ENCODE peak calls at places on chromosomes 2 and 18, in seven cellular contexts. E is breast epithelium, G is HCT116, B is H1, L is GM23338, N is sigmoid colon, Z is K562. Q is an unnamed sample.
A peak's percentile ranks its signal among the peaks of the same experiment; 100 is the strongest.

GRCh38 chr2:37656512-37657423 is 14.7 kb downstream of the CDC42EP3 start:
- DNase-seq in Z (no peak), N (no peak), E (no peak), L (peak; percentile 90), B (peak; percentile 70), G (no peak), Q (no peak)

GRCh38 chr2:28355521-28356094 is 37.0 kb upstream of the FOSL2 start:
- DNase-seq in G (no peak), Z (peak; percentile 98), B (no peak), E (no peak), N (peak; percentile 82), L (no peak), Q (no peak)

GRCh38 chr18:9814431-9814830 is 71.3 kb upstream of the TXNDC2 start:
- DNase-seq in L (no peak), E (no peak), Z (no peak), B (no peak), G (no peak), N (no peak), Q (no peak)

GRCh38 chr2:211879323-211879722 is 659.3 kb downstream of the ERBB4 start:
- DNase-seq in E (no peak), G (peak; percentile 2), B (no peak), L (peak; percentile 27), N (no peak), Z (no peak), Q (no peak)

GRCh38 chr2:176763871-176764404 is 448.7 kb upstream of the HNRNPA3 start:
- DNase-seq in N (no peak), Z (no peak), E (no peak), L (peak; percentile 82), G (no peak), B (peak; percentile 70), Q (no peak)

GRCh38 chr2:2158915-2159314 is 172.2 kb downstream of the MYT1L start:
- DNase-seq in E (no peak), L (no peak), G (no peak), B (no peak), Z (no peak), N (no peak), Q (no peak)

GRCh38 chr2:111667001-111667400 is 217.0 kb downstream of the ANAPC1 start:
- DNase-seq in N (no peak), G (no peak), Z (no peak), B (no peak), L (no peak), E (no peak), Q (no peak)

GRCh38 chr2:225120175-225120574 is 77.9 kb upstream of the DOCK10 start:
- DNase-seq in L (no peak), Z (no peak), B (no peak), E (no peak), G (no peak), N (no peak), Q (no peak)

GRCh38 chr2:62071126-62071598 is 124.8 kb upstream of the B3GNT2 start:
- DNase-seq in B (no peak), N (no peak), G (no peak), Z (peak; percentile 23), E (no peak), L (no peak), Q (no peak)

GRCh38 chr2:214226061-214226460 is 184.8 kb upstream of the VWC2L start:
- DNase-seq in L (no peak), B (no peak), Z (no peak), N (no peak), E (no peak), G (no peak), Q (no peak)
- TF ChIP-seq POLR2AphosphoS5 in L (no peak), B (no peak), Z (no peak), N (no peak), E (no peak), G (no peak), Q (no peak)

GRCh38 chr2:235107640-235107951 is 155.8 kb downstream of the SH3BP4 start:
- DNase-seq in E (no peak), Z (no peak), N (no peak), B (no peak), G (no peak), L (no peak), Q (no peak)

GRCh38 chr2:235106874-235107639 is 155.2 kb downstream of the SH3BP4 start:
- DNase-seq in E (peak; percentile 70), L (peak; percentile 84), G (peak; percentile 56), B (peak; percentile 31), N (peak; percentile 71), Z (peak; percentile 29), Q (peak; percentile 37)

GRCh38 chr2:235102987-235103386 is 151.2 kb downstream of the SH3BP4 start:
- DNase-seq in L (no peak), E (no peak), B (no peak), G (no peak), Z (no peak), N (no peak), Q (no peak)

GRCh38 chr2:235105821-235106359 is 154.1 kb downstream of the SH3BP4 start:
- DNase-seq in N (no peak), G (no peak), E (no peak), B (no peak), L (no peak), Z (no peak), Q (no peak)
- TF ChIP-seq CTCF in N (no peak), G (no peak), E (no peak), B (no peak), L (no peak), Z (no peak), Q (no peak)

GRCh38 chr2:26770986-26771586 is 7.0 kb downstream of the SLC35F6 start:
- DNase-seq in L (peak; percentile 70), G (no peak), B (no peak), N (peak; percentile 94), Z (peak; percentile 77), E (peak; percentile 87), Q (peak; percentile 79)
- TF ChIP-seq POLR2AphosphoS5 in L (no peak), G (no peak), B (no peak), N (no peak), Z (no peak), E (no peak), Q (peak; percentile 16)

GRCh38 chr2:64751286-64752260 is 97.9 kb upstream of the SERTAD2 start:
- DNase-seq in L (peak; percentile 22), Z (peak; percentile 98), E (no peak), N (peak; percentile 100), B (no peak), G (peak; percentile 80), Q (peak; percentile 100)
- TF ChIP-seq CTCF in L (no peak), Z (no peak), E (peak; percentile 86), N (peak; percentile 85), B (no peak), G (peak; percentile 18), Q (peak; percentile 84)

DNA sequence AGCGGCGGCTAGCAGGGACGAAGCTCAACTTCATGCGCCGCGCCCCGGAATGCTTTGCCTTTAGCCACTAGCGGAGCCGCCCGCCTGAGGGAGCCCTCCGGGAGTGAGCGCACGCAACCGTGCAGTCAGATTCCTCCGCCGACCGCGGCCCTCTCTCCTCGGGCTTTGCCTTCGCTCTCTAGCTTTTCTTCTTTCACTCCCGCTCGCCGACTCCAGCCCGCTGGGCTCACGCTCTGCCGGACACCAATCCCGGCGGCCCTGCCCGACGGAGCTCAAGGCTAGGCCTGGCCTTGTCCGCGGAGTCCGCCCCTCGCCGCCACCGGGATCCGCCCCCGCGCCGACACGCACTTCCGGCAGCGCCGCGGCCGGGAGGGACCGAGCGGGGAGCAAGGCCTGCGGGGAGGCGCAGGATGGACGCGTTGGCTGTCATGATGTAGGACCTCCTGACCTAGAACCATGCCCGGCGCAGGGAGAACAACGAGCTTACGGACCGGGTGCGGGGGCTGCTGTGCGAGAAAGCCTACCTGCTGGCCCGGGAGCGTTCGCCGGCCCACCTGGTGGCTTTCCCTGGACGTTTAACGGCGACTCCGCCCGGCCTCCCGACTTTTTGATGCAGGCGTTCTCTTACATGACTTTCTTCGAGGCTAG is 40.8 kb upstream of the AKAIN1 start:
- DNase-seq in G (no peak), L (peak; percentile 92), Z (peak; percentile 95), B (peak; percentile 38), N (peak; percentile 94), E (peak; percentile 83), Q (peak; percentile 98)
- TF ChIP-seq POLR2AphosphoS5 in G (no peak), L (peak; percentile 76), Z (no peak), B (peak; percentile 88), N (peak; percentile 78), E (peak; percentile 92), Q (peak; percentile 93)

GRCh38 chr2:230205721-230206120 is 14.1 kb downstream of the SP110 start:
- DNase-seq in G (no peak), L (no peak), E (no peak), Z (no peak), N (no peak), B (no peak), Q (no peak)

GRCh38 chr2:230203110-230203676 is 16.6 kb downstream of the SP110 start:
- DNase-seq in B (no peak), E (no peak), G (no peak), Z (no peak), N (no peak), L (no peak), Q (peak; percentile 30)

GRCh38 chr2:230205034-230205433 is 14.8 kb downstream of the SP110 start:
- DNase-seq in G (no peak), L (no peak), N (no peak), E (no peak), B (no peak), Z (no peak), Q (no peak)

DNA sequence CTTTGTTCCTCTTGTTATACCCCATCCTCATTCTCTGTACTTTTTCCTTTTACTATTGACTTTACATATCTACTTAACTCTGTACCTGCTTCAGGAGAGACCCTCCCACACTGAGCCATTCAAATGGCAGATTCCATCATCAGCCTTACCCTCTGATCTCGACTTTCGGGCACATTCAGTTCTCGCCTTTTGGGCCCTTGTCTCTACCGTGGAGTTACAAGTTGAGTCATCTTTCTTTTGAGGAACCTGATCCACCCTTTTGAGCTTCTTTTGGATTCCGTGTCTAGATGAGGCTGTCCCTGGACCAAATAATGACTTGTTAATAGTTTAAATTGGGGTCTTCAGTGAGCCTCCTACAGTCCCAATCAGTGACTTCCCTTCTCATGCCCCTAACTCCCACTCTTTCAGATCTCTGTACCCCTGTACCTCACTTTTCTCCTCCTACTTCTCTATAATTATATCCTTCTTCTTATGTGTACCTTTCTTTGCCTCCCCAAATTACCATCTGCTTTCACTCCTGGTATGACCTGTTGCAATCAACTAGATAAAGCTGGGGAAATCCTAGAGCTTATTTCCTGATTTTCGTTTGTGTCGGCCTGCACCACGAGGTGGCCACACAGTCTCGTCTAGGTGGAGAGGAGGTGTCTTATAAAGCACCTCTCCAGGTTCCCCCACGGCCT is 17.2 kb downstream of the SP110 start:
- DNase-seq in E (no peak), B (no peak), N (no peak), Z (peak; percentile 3), G (no peak), L (no peak), Q (no peak)
- TF ChIP-seq CTCF in E (no peak), B (no peak), N (no peak), Z (no peak), G (no peak), L (no peak), Q (no peak)

GRCh38 chr2:20141056-20141762 is 83.7 kb downstream of the SDC1 start:
- DNase-seq in E (no peak), B (no peak), L (no peak), Z (peak; percentile 47), N (peak; percentile 86), G (peak; percentile 59), Q (no peak)
- TF ChIP-seq POLR2AphosphoS5 in E (no peak), B (no peak), L (no peak), Z (no peak), N (no peak), G (peak; percentile 45), Q (peak; percentile 17)

GRCh38 chr2:238133499-238134392 is 4.7 kb upstream of the KLHL30 start:
- DNase-seq in L (no peak), Z (no peak), N (no peak), E (no peak), B (no peak), G (no peak), Q (no peak)
- TF ChIP-seq CTCF in L (no peak), Z (no peak), N (no peak), E (no peak), B (peak; percentile 36), G (peak; percentile 22), Q (no peak)

GRCh38 chr2:924701-925100 is 25.9 kb upstream of the SNTG2 start:
- DNase-seq in Z (no peak), E (no peak), B (no peak), G (no peak), N (no peak), L (no peak), Q (no peak)
- TF ChIP-seq POLR2AphosphoS5 in Z (no peak), E (no peak), B (no peak), G (no peak), N (no peak), L (no peak), Q (no peak)